ENCODE peak calls at places on chromosomes 7 and 10, in eight cellular contexts. Z, R, W, F, U, L, Y and E are unnamed samples.

GRCh38 chr7:122132341-122132740 is 11.7 kb downstream of the AASS start:
- DNase-seq in Z (no peak), R (no peak), W (no peak), F (no peak), U (no peak), L (no peak), Y (no peak), E (no peak)

GRCh38 chr7:136173874-136174273 is 196.7 kb upstream of the MTPN start:
- DNase-seq in Z (no peak), R (no peak), W (no peak), F (no peak), U (no peak), L (no peak), Y (no peak), E (no peak)

GRCh38 chr10:3067045-3067858 is at the start of gene PFKP:
- DNase-seq in Z (no peak), R (no peak), W (peak; percentile 92), F (no peak), U (no peak), L (peak; percentile 41), Y (peak; percentile 60), E (peak; percentile 76)

GRCh38 chr7:85186521-85187241 is at the start of gene SEMA3D:
- DNase-seq in Z (peak; percentile 42), R (no peak), W (peak; percentile 76), F (no peak), U (no peak), L (peak; percentile 55), Y (peak; percentile 30), E (peak; percentile 83)

GRCh38 chr10:114525368-114525949 is 121.2 kb upstream of the AFAP1L2 start:
- DNase-seq in Z (no peak), R (no peak), W (no peak), F (no peak), U (no peak), L (peak; percentile 59), Y (no peak), E (no peak)

GRCh38 chr7:74105992-74106391 is 22.4 kb downstream of the LIMK1 start:
- DNase-seq in Z (no peak), R (no peak), W (no peak), F (no peak), U (no peak), L (no peak), Y (no peak), E (no peak)

GRCh38 chr7:113394856-113395255 is 276.5 kb upstream of the SMIM30 start:
- DNase-seq in Z (no peak), R (no peak), W (no peak), F (no peak), U (no peak), L (no peak), Y (no peak), E (no peak)

GRCh38 chr10:110504111-110504735 is 6.5 kb downstream of the DUSP5 start:
- DNase-seq in Z (peak; percentile 4), R (no peak), W (peak; percentile 86), F (peak; percentile 81), U (no peak), L (no peak), Y (peak; percentile 78), E (peak; percentile 80)

GRCh38 chr10:75165684-75166622 is 44.6 kb upstream of the VDAC2 start:
- DNase-seq in Z (no peak), R (no peak), W (peak; percentile 71), F (peak; percentile 47), U (no peak), L (no peak), Y (peak; percentile 62), E (no peak)

GRCh38 chr7:47931005-47931787 is 17.1 kb downstream of the PKD1L1 start:
- DNase-seq in Z (no peak), R (no peak), W (no peak), F (no peak), U (no peak), L (no peak), Y (no peak), E (no peak)

GRCh38 chr7:29282819-29283414 is 88.3 kb downstream of the CHN2 start:
- DNase-seq in Z (no peak), R (no peak), W (no peak), F (no peak), U (no peak), L (no peak), Y (no peak), E (no peak)

GRCh38 chr7:137661634-137662033 is 185.1 kb downstream of the DGKI start:
- DNase-seq in Z (no peak), R (no peak), W (no peak), F (no peak), U (no peak), L (no peak), Y (no peak), E (no peak)

GRCh38 chr7:5620459-5620881 is 161.0 kb downstream of the RNF216 start:
- DNase-seq in Z (no peak), R (no peak), W (no peak), F (no peak), U (no peak), L (no peak), Y (no peak), E (no peak)

GRCh38 chr10:62805139-62806092 is 896 bp downstream of the ADO start:
- DNase-seq in Z (no peak), R (no peak), W (peak; percentile 83), F (peak; percentile 62), U (no peak), L (peak; percentile 42), Y (peak; percentile 30), E (peak; percentile 54)

GRCh38 chr10:98030093-98030821 is at the start of gene CRTAC1:
- DNase-seq in Z (peak; percentile 75), R (no peak), W (peak; percentile 43), F (no peak), U (no peak), L (no peak), Y (no peak), E (no peak)

GRCh38 chr7:48074231-48074654 is 14.8 kb upstream of the UPP1 start:
- DNase-seq in Z (no peak), R (no peak), W (no peak), F (no peak), U (no peak), L (no peak), Y (no peak), E (no peak)

GRCh38 chr7:82039621-82040020 is 269.8 kb upstream of the HGF start:
- DNase-seq in Z (no peak), R (no peak), W (no peak), F (no peak), U (no peak), L (no peak), Y (no peak), E (no peak)

GRCh38 chr10:23155166-23155565 is 36.9 kb upstream of the PTF1A start:
- DNase-seq in Z (no peak), R (no peak), W (no peak), F (no peak), U (no peak), L (no peak), Y (no peak), E (no peak)

GRCh38 chr7:128838109-128838779 is 8.0 kb downstream of the FLNC start:
- DNase-seq in Z (no peak), R (no peak), W (no peak), F (no peak), U (no peak), L (no peak), Y (no peak), E (no peak)